ENCODE peak calls at places on chromosomes 6 and 20, in five cellular contexts. M is SK-MEL-5; Z is activated CD4-positive, alpha-beta T cell treated with anti-CD3 and anti-CD28 coated beads, Interleukin-2, amount 50 U/mL, for 1 hour; L is EL; J is iPS DF 19.7. B is an unnamed sample.

GRCh38 chr20:46905364-46906125 is 10.9 kb downstream of the EYA2 start:
- DNase-seq in M (no peak), Z (no peak), L (no peak), J (no peak), B (no peak)

GRCh38 chr6:146041282-146041681 is 12.4 kb downstream of the GRM1 start:
- DNase-seq in M (peak), Z (no peak), L (peak), J (no peak), B (no peak)

GRCh38 chr20:3162080-3162611 is 2.5 kb upstream of the FASTKD5 start:
- DNase-seq in M (no peak), Z (no peak), L (no peak), J (no peak), B (no peak)

GRCh38 chr6:43927525-43928210 is 157.7 kb downstream of the VEGFA start:
- DNase-seq in M (no peak), Z (no peak), L (no peak), J (no peak), B (no peak)

GRCh38 chr20:15011631-15012030 is 674.2 kb upstream of the FLRT3 start:
- DNase-seq in M (peak), Z (no peak), L (no peak), J (no peak), B (no peak)

GRCh38 chr6:45377041-45377554 is 636 bp downstream of the SUPT3H start:
- DNase-seq in M (no peak), Z (peak), L (no peak), J (no peak), B (no peak)

GRCh38 chr20:20759132-20759531 is 46.7 kb upstream of the RALGAPA2 start:
- DNase-seq in M (no peak), Z (no peak), L (no peak), J (no peak), B (no peak)

GRCh38 chr20:62303327-62304226 is 780 bp downstream of the ADRM1 start:
- DNase-seq in M (peak), Z (no peak), L (peak), J (no peak), B (no peak)

GRCh38 chr20:61288331-61288784 is 36.3 kb downstream of the CDH4 start:
- DNase-seq in M (no peak), Z (no peak), L (no peak), J (no peak), B (no peak)

GRCh38 chr6:45666844-45667243 is 289.1 kb upstream of the SUPT3H start:
- DNase-seq in M (no peak), Z (no peak), L (no peak), J (no peak), B (no peak)

GRCh38 chr6:30443657-30444450 is 45.5 kb upstream of the HLA-E start:
- DNase-seq in M (no peak), Z (no peak), L (peak), J (no peak), B (no peak)

GRCh38 chr6:56475736-56476457 is 166.8 kb downstream of the DST start:
- DNase-seq in M (no peak), Z (no peak), L (peak), J (no peak), B (no peak)

GRCh38 chr20:31670371-31671228 is 32.9 kb downstream of the COX4I2 start:
- DNase-seq in M (no peak), Z (no peak), L (no peak), J (no peak), B (peak)

GRCh38 chr20:60105404-60105803 is 147.2 kb downstream of the CDH26 start:
- DNase-seq in M (no peak), Z (no peak), L (no peak), J (no peak), B (no peak)

GRCh38 chr20:59736366-59736765 is 132.0 kb downstream of the PHACTR3 start:
- DNase-seq in M (no peak), Z (no peak), L (no peak), J (no peak), B (no peak)

GRCh38 chr20:53371216-53371615 is 222.4 kb downstream of the ZNF217 start:
- DNase-seq in M (no peak), Z (no peak), L (no peak), J (no peak), B (no peak)

GRCh38 chr20:10309326-10309725 is 90.7 kb downstream of the SNAP25 start:
- DNase-seq in M (no peak), Z (no peak), L (peak), J (no peak), B (no peak)

GRCh38 chr6:132344811-132345210 is 56.5 kb downstream of the MOXD1 start:
- DNase-seq in M (no peak), Z (no peak), L (no peak), J (no peak), B (no peak)